ENCODE peak calls at places on chromosomes 13 and 19, in nine cellular contexts. Q is Peyer's patch, N is tibial artery, I is astrocyte, P is body of pancreas, A is PC-9, V is heart right ventricle, D is psoas muscle, Y is colonic mucosa. K is an unnamed sample.
A peak's percentile ranks its signal among the peaks of the same experiment; 100 is the strongest.

GRCh38 chr13:52128714-52129700 is at the start of gene NEK5:
- DNase-seq in Q (peak; percentile 84), N (peak; percentile 45), I (peak; percentile 42), P (peak; percentile 78), A (peak; percentile 65), V (peak; percentile 70), D (peak; percentile 59), Y (peak; percentile 73), K (peak; percentile 63)

GRCh38 chr19:49863254-49863934 is 4.0 kb downstream of the PNKP start:
- DNase-seq in Q (no peak), N (no peak), I (no peak), P (no peak), A (no peak), V (no peak), D (no peak), Y (no peak), K (no peak)

GRCh38 chr13:104594801-104595200 is 1528.6 kb upstream of the SLC10A2 start:
- DNase-seq in Q (no peak), N (no peak), I (peak; percentile 68), P (no peak), A (no peak), V (no peak), D (no peak), Y (no peak), K (no peak)

GRCh38 chr13:40187324-40187795 is 479.1 kb downstream of the FOXO1 start:
- DNase-seq in Q (no peak), N (no peak), I (no peak), P (no peak), A (no peak), V (no peak), D (no peak), Y (no peak), K (no peak)

GRCh38 chr13:49499889-49500660 is 4.3 kb downstream of the PHF11 start:
- DNase-seq in Q (no peak), N (no peak), I (peak; percentile 83), P (no peak), A (no peak), V (no peak), D (no peak), Y (no peak), K (no peak)

GRCh38 chr13:110376120-110376519 is 69.0 kb downstream of the COL4A2 start:
- DNase-seq in Q (no peak), N (no peak), I (no peak), P (no peak), A (no peak), V (no peak), D (no peak), Y (no peak), K (no peak)

GRCh38 chr19:39237200-39238184 is 7.3 kb downstream of the IFNL3 start:
- DNase-seq in Q (peak; percentile 75), N (no peak), I (no peak), P (peak; percentile 96), A (peak; percentile 79), V (no peak), D (no peak), Y (peak; percentile 61), K (peak; percentile 78)

GRCh38 chr19:44111910-44112463 is 1.2 kb upstream of the ZNF225 start:
- DNase-seq in Q (no peak), N (no peak), I (peak; percentile 93), P (no peak), A (peak; percentile 11), V (no peak), D (no peak), Y (no peak), K (no peak)

GRCh38 chr13:102142473-102142826 is 259.4 kb downstream of the FGF14 start:
- DNase-seq in Q (no peak), N (no peak), I (no peak), P (no peak), A (no peak), V (no peak), D (no peak), Y (no peak), K (no peak)

GRCh38 chr13:48446454-48446853 is 33.5 kb upstream of the LPAR6 start:
- DNase-seq in Q (no peak), N (no peak), I (peak; percentile 78), P (no peak), A (no peak), V (no peak), D (no peak), Y (no peak), K (no peak)

GRCh38 chr13:105518086-105518485 is 1017.4 kb downstream of the EFNB2 start:
- DNase-seq in Q (no peak), N (no peak), I (peak; percentile 77), P (no peak), A (no peak), V (no peak), D (no peak), Y (no peak), K (no peak)

GRCh38 chr19:50492303-50493052 is 15.8 kb upstream of the GARIN5A start:
- DNase-seq in Q (peak; percentile 46), N (no peak), I (no peak), P (no peak), A (no peak), V (no peak), D (peak; percentile 43), Y (no peak), K (no peak)

GRCh38 chr13:43676320-43676719 is 110.5 kb downstream of the ENOX1 start:
- DNase-seq in Q (no peak), N (no peak), I (no peak), P (no peak), A (no peak), V (no peak), D (no peak), Y (no peak), K (no peak)

GRCh38 chr13:26074706-26075105 is 22.9 kb upstream of the SHISA2 start:
- DNase-seq in Q (no peak), N (no peak), I (peak; percentile 26), P (no peak), A (peak; percentile 0), V (no peak), D (no peak), Y (no peak), K (no peak)

GRCh38 chr13:106524108-106524507 is 11.4 kb downstream of the EFNB2 start:
- DNase-seq in Q (no peak), N (no peak), I (no peak), P (no peak), A (no peak), V (no peak), D (no peak), Y (no peak), K (no peak)

GRCh38 chr13:106525865-106526264 is 9.6 kb downstream of the EFNB2 start:
- DNase-seq in Q (no peak), N (no peak), I (no peak), P (no peak), A (no peak), V (no peak), D (no peak), Y (peak; percentile 41), K (no peak)

GRCh38 chr13:106522898-106523525 is 12.4 kb downstream of the EFNB2 start:
- DNase-seq in Q (no peak), N (no peak), I (no peak), P (no peak), A (no peak), V (no peak), D (no peak), Y (peak; percentile 41), K (no peak)

GRCh38 chr13:106522112-106522511 is 13.3 kb downstream of the EFNB2 start:
- DNase-seq in Q (no peak), N (no peak), I (no peak), P (no peak), A (no peak), V (no peak), D (no peak), Y (no peak), K (no peak)

DNA sequence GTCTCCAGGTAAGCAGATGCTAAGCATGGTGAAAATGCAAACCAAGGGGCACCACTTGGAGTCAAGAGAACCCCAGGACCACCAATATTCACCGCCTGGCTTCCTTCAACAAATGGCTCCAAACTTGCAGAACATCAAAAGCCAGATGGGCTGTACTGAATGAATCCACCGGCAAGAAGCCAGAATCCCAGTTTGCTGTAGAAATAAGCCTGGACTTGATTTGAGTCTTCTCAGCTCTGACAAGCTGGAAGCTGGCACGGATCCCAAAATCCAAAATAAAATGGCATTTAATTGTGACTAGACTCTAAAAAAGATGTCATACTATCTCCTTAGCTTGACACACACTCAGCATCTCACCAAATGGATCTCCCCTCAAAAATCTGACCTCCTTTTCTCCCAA is 11.9 kb downstream of the EFNB2 start:
- DNase-seq in Q (no peak), N (no peak), I (no peak), P (no peak), A (no peak), V (no peak), D (no peak), Y (no peak), K (no peak)
- H3K27ac ChIP-seq in Q (no peak overlapping the region), N (no peak overlapping the region), I (peak overlapping the region; percentile 0), P (no peak overlapping the region), A (peak overlapping the region; percentile 79), V (no peak overlapping the region), D (no peak overlapping the region), Y (peak overlapping the region; percentile 51), K (no peak overlapping the region)

DNA sequence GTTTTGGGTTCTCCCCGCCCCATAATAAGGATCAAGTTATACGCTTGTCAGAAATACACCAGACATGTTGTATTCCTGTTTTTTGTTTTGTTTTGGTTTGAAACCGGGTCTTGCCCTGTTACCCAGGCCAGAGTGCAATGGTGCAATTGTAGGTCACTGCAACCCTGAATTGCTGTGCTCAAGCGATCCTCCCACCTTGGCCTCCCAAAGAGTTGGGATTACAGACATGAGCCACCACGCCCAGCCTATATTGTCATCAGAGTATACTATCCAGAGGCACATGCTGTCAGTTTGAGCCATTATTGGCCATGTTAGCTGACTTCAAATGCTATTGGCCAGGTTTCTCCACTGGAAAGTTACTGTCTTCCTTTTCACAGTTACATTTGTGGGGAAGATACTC is 9.8 kb downstream of the SAFB start:
- DNase-seq in Q (no peak), N (no peak), I (no peak), P (no peak), A (no peak), V (no peak), D (no peak), Y (no peak), K (no peak)
- H3K4me1 ChIP-seq in Q (peaks cover 5% of the 10 kb centered on the region), N (peaks cover 64% of the 10 kb centered on the region), I (peaks cover 1% of the 10 kb centered on the region), P (peaks cover 44% of the 10 kb centered on the region), A (no peaks in the 10 kb centered on the region), V (peaks cover 58% of the 10 kb centered on the region), D (peaks cover 69% of the 10 kb centered on the region), Y (peaks cover 7% of the 10 kb centered on the region), K (peaks cover 21% of the 10 kb centered on the region)

GRCh38 chr19:57583521-57584416 is at the start of gene ZIK1:
- DNase-seq in Q (peak; percentile 70), N (peak; percentile 84), I (peak; percentile 87), P (peak; percentile 79), A (peak; percentile 49), V (peak; percentile 88), D (peak; percentile 86), Y (peak; percentile 86), K (peak; percentile 90)
- TF ChIP-seq CTCF in Q (no peak), N (no peak), I (no peak), P (no peak), A (no peak), V (peak; percentile 47), D (no peak), Y (no peak), K (no peak)

DNA sequence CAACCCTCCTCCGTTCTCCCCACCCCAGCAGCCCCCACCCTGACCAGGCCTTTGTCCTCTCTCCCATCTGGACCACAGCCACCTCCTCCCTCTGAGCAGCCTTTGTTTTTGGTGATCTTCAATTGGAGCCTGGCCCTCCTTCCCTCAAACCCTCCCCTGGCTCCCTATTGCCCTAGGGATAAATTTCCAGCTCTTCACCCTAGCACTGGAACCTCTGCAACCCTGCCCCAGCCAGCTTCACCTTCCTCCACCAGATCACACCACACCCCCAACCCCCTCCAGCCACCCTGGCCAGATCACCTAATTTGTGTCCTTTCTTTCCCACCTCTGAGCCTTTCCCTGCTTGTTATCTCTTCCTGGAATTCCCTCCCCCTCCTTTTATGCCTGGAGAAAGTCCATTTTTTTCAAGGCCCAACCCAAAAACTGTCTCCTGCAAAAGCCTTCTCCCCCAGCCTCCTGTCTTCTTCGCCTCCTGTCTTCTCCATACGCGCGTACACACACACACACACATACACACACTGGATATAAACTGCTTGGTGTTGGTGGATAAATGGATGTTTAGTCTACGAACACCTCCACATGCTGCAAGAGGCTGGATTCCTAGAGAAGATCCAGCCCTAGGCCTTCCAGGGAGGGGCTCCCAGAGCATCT is 5.2 kb upstream of the TLE2 start:
- DNase-seq in Q (peak; percentile 42), N (no peak), I (peak; percentile 25), P (no peak), A (no peak), V (no peak), D (no peak), Y (no peak), K (no peak)
- H3K27ac ChIP-seq in Q (peak overlapping the region; percentile 90), N (peak overlapping the region; percentile 80), I (no peak overlapping the region), P (peak overlapping the region; percentile 65), A (no peak overlapping the region), V (no peak overlapping the region), D (peak overlapping the region; percentile 93), Y (peak overlapping the region; percentile 95), K (no peak overlapping the region)